ENCODE peak calls at places on chromosome 18, in eight cellular contexts. A, O, Z, Y, F, T, I and U are unnamed samples.

GRCh38 chr18:48208432-48208948 is 200.7 kb downstream of the ZBTB7C start:
- DNase-seq in A (no peak), O (no peak), Z (no peak), Y (no peak), F (peak), T (no peak), I (no peak), U (no peak)

GRCh38 chr18:76443519-76444435 is 51.3 kb downstream of the ZNF516 start:
- DNase-seq in A (no peak), O (no peak), Z (no peak), Y (no peak), F (no peak), T (no peak), I (no peak), U (no peak)

GRCh38 chr18:28212060-28212459 is 35.1 kb upstream of the CDH2 start:
- DNase-seq in A (no peak), O (no peak), Z (no peak), Y (no peak), F (no peak), T (no peak), I (no peak), U (no peak)

GRCh38 chr18:74498712-74499629 is 2.8 kb downstream of the CNDP2 start:
- DNase-seq in A (peak), O (peak), Z (no peak), Y (peak), F (no peak), T (peak), I (peak), U (peak)

GRCh38 chr18:55343396-55344073 is 244.5 kb downstream of the TCF4 start:
- DNase-seq in A (no peak), O (no peak), Z (peak), Y (no peak), F (no peak), T (no peak), I (no peak), U (no peak)

GRCh38 chr18:13375302-13376255 is 157.0 kb downstream of the LDLRAD4 start:
- DNase-seq in A (peak), O (peak), Z (peak), Y (peak), F (no peak), T (peak), I (peak), U (peak)

GRCh38 chr18:30175621-30176225 is 866.8 kb downstream of the DSC3 start:
- DNase-seq in A (peak), O (no peak), Z (no peak), Y (no peak), F (no peak), T (no peak), I (no peak), U (no peak)

GRCh38 chr18:69469444-69469919 is 68.8 kb downstream of the DOK6 start:
- DNase-seq in A (peak), O (peak), Z (no peak), Y (no peak), F (no peak), T (peak), I (peak), U (no peak)

GRCh38 chr18:27109403-27109802 is 75.7 kb downstream of the CHST9 start:
- DNase-seq in A (no peak), O (no peak), Z (no peak), Y (no peak), F (no peak), T (peak), I (no peak), U (no peak)

GRCh38 chr18:61677435-61677830 is 215.4 kb downstream of the RNF152 start:
- DNase-seq in A (no peak), O (no peak), Z (no peak), Y (no peak), F (no peak), T (no peak), I (no peak), U (no peak)

GRCh38 chr18:63236417-63236816 is 83.2 kb downstream of the BCL2 start:
- DNase-seq in A (no peak), O (no peak), Z (no peak), Y (no peak), F (no peak), T (peak), I (no peak), U (no peak)

GRCh38 chr18:23935804-23936203 is 78.8 kb upstream of the TTC39C start:
- DNase-seq in A (no peak), O (no peak), Z (no peak), Y (no peak), F (no peak), T (no peak), I (no peak), U (peak)

GRCh38 chr18:35193313-35193712 is 47.5 kb upstream of the ZNF397 start:
- DNase-seq in A (no peak), O (no peak), Z (no peak), Y (no peak), F (peak), T (no peak), I (no peak), U (no peak)

GRCh38 chr18:28961669-28962228 is 784.8 kb upstream of the CDH2 start:
- DNase-seq in A (peak), O (peak), Z (peak), Y (no peak), F (peak), T (no peak), I (no peak), U (no peak)

GRCh38 chr18:67672142-67672541 is 155.6 kb upstream of the DSEL start:
- DNase-seq in A (no peak), O (no peak), Z (peak), Y (no peak), F (no peak), T (no peak), I (no peak), U (no peak)

GRCh38 chr18:13252696-13253410 is 34.3 kb downstream of the LDLRAD4 start:
- DNase-seq in A (no peak), O (no peak), Z (no peak), Y (no peak), F (no peak), T (no peak), I (no peak), U (no peak)

GRCh38 chr18:23662309-23663263 is at the start of gene ANKRD29:
- DNase-seq in A (peak), O (no peak), Z (peak), Y (peak), F (no peak), T (peak), I (peak), U (peak)

GRCh38 chr18:11996190-11996754 is 15.0 kb downstream of the IMPA2 start:
- DNase-seq in A (no peak), O (no peak), Z (no peak), Y (no peak), F (no peak), T (no peak), I (no peak), U (no peak)

GRCh38 chr18:9701604-9702324 is 6.3 kb upstream of the RAB31 start:
- DNase-seq in A (peak), O (no peak), Z (no peak), Y (no peak), F (no peak), T (no peak), I (peak), U (no peak)